ENCODE peak calls at places on chromosomes 3 and 15, in four cellular contexts. One of them, this sample, is unnamed.

GRCh38 chr3:174355505-174355904 is 503.6 kb upstream of the NAALADL2 start:
- DNase-seq in K562: no peak
- DNase-seq in HepG2: no peak
- DNase-seq in GM12878: no peak
- DNase-seq in this sample: no peak

GRCh38 chr3:184353546-184353941 is 7.9 kb downstream of the CLCN2 start:
- DNase-seq in K562: no peak
- DNase-seq in GM12878: no peak
- DNase-seq in HepG2: no peak
- DNase-seq in this sample: no peak

GRCh38 chr15:44535509-44536297 is 1.2 kb upstream of the EIF3J start:
- DNase-seq in K562: peak; percentile 12
- DNase-seq in HepG2: peak; percentile 15
- DNase-seq in GM12878: no peak
- DNase-seq in this sample: peak; percentile 19

GRCh38 chr3:100100454-100100853 is 13.8 kb downstream of the FILIP1L start:
- DNase-seq in HepG2: no peak
- DNase-seq in K562: no peak
- DNase-seq in GM12878: no peak
- DNase-seq in this sample: no peak

GRCh38 chr15:75723847-75724660 is 11.4 kb upstream of the CSPG4 start:
- DNase-seq in K562: peak; percentile 70
- DNase-seq in HepG2: peak; percentile 81
- DNase-seq in GM12878: no peak
- DNase-seq in this sample: peak; percentile 76

GRCh38 chr3:59605318-59605717 is 555.5 kb upstream of the CFAP20DC start:
- DNase-seq in GM12878: no peak
- DNase-seq in K562: no peak
- DNase-seq in HepG2: no peak
- DNase-seq in this sample: no peak

GRCh38 chr15:100663550-100664335 is 61.4 kb downstream of the ASB7 start:
- DNase-seq in GM12878: no peak
- DNase-seq in HepG2: no peak
- DNase-seq in K562: no peak
- DNase-seq in this sample: no peak

GRCh38 chr15:64247906-64248541 is 85.2 kb upstream of the PPIB start:
- DNase-seq in GM12878: peak; percentile 75
- DNase-seq in HepG2: peak; percentile 93
- DNase-seq in K562: peak; percentile 63
- DNase-seq in this sample: no peak

GRCh38 chr15:38707802-38708671 is 143.4 kb upstream of the RASGRP1 start:
- DNase-seq in HepG2: peak; percentile 39
- DNase-seq in K562: peak; percentile 51
- DNase-seq in GM12878: no peak
- DNase-seq in this sample: no peak

GRCh38 chr3:16824085-16824696 is 60.6 kb upstream of the PLCL2 start:
- DNase-seq in HepG2: no peak
- DNase-seq in K562: no peak
- DNase-seq in GM12878: peak; percentile 71
- DNase-seq in this sample: no peak

GRCh38 chr3:31890742-31891469 is 90.2 kb downstream of the OSBPL10 start:
- DNase-seq in K562: no peak
- DNase-seq in HepG2: no peak
- DNase-seq in GM12878: no peak
- DNase-seq in this sample: no peak

GRCh38 chr3:42673082-42673481 is 12.3 kb upstream of the KLHL40 start:
- DNase-seq in HepG2: no peak
- DNase-seq in K562: no peak
- DNase-seq in GM12878: no peak
- DNase-seq in this sample: no peak

GRCh38 chr15:62742409-62743171 is 300.0 kb upstream of the TPM1 start:
- DNase-seq in GM12878: no peak
- DNase-seq in HepG2: peak; percentile 42
- DNase-seq in K562: peak; percentile 59
- DNase-seq in this sample: peak; percentile 26

GRCh38 chr15:100853676-100854440 is 25.8 kb upstream of the ALDH1A3 start:
- DNase-seq in GM12878: no peak
- DNase-seq in K562: no peak
- DNase-seq in HepG2: no peak
- DNase-seq in this sample: no peak

GRCh38 chr3:147152476-147152875 is 253.9 kb downstream of the ZIC4 start:
- DNase-seq in GM12878: no peak
- DNase-seq in HepG2: no peak
- DNase-seq in K562: no peak
- DNase-seq in this sample: no peak

DNA sequence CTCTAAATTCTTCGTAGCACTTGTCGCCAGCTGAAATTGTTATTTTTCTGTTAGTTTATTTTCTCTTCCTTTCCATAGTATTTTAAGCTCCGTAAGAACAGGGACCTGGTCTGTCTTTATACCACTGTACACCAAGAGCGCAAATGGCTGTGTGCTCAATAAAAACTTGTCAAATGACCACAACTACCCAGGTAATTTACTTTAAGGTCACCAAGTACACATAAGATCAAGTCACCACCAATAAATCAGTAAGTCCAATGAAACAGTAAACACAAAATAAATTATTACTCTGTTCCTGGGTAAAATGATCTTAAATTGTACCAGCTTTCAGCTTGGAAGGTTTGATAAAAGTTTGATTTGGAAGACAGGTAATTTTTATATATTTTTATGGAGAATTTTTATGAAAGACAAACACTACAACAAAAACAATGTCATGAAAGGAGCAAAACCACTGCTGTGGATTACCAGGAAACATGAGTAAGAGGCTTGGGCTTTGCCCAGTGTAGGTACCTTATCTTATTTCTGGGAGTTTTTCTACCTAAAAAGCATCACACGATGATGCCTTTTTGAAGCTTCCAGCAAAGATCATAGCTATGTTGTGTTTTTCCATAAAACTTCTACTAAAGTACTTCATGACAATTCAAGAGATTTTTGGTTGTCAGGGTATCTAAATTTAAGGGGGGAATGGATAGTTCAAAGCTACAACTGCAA is 406.8 kb downstream of the SHQ1 start:
- DNase-seq in GM12878: no peak
- DNase-seq in HepG2: no peak
- DNase-seq in K562: no peak
- DNase-seq in this sample: no peak
- TF ChIP-seq POLR2AphosphoS5 in GM12878: no peak
- TF ChIP-seq POLR2AphosphoS5 in HepG2: no peak
- TF ChIP-seq POLR2AphosphoS5 in K562: no peak
- TF ChIP-seq POLR2AphosphoS5 in this sample: no peak

GRCh38 chr3:9749663-9750555 is at the start of gene OGG1:
- DNase-seq in GM12878: peak; percentile 95
- DNase-seq in HepG2: peak; percentile 96
- DNase-seq in K562: peak; percentile 99
- DNase-seq in this sample: peak; percentile 98
- TF ChIP-seq POLR2A in GM12878: peak; percentile 62
- TF ChIP-seq POLR2A in HepG2: peak; percentile 62
- TF ChIP-seq POLR2A in K562: peak; percentile 87
- TF ChIP-seq POLR2A in this sample: peak; percentile 25

GRCh38 chr15:35003928-35004327 is 15.8 kb upstream of the ZNF770 start:
- DNase-seq in K562: no peak
- DNase-seq in HepG2: no peak
- DNase-seq in GM12878: no peak
- DNase-seq in this sample: no peak

GRCh38 chr15:35013370-35013769 is 25.3 kb upstream of the ZNF770 start:
- DNase-seq in HepG2: no peak
- DNase-seq in K562: no peak
- DNase-seq in GM12878: no peak
- DNase-seq in this sample: no peak

GRCh38 chr15:35005933-35006332 is 17.8 kb upstream of the ZNF770 start:
- DNase-seq in K562: no peak
- DNase-seq in HepG2: no peak
- DNase-seq in GM12878: no peak
- DNase-seq in this sample: no peak

DNA sequence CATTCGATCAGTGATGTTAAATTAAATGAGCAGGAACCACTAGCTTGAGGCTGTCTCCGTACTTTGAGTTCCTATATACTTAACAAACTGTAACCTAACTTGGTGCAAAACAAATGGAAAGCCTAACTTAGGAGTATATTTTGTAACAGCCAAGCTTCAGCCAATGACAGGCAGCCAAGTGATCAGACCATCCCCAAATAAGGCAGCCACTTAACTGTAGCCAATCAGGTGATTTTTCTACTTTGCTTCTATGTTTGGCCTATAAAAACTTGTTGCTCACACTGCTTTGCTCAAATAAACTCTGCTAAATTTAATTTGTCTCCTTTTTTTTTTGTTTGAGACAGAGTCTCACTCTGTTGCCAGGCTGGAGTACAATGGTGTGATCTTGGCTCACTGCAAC is 19.3 kb upstream of the ZNF770 start:
- DNase-seq in GM12878: no peak
- DNase-seq in K562: peak; percentile 37
- DNase-seq in HepG2: no peak
- DNase-seq in this sample: no peak
- TF ChIP-seq TAF1 in GM12878: no peak
- TF ChIP-seq TAF1 in K562: no peak
- TF ChIP-seq TAF1 in HepG2: no peak
- TF ChIP-seq TAF1 in this sample: no peak

DNA sequence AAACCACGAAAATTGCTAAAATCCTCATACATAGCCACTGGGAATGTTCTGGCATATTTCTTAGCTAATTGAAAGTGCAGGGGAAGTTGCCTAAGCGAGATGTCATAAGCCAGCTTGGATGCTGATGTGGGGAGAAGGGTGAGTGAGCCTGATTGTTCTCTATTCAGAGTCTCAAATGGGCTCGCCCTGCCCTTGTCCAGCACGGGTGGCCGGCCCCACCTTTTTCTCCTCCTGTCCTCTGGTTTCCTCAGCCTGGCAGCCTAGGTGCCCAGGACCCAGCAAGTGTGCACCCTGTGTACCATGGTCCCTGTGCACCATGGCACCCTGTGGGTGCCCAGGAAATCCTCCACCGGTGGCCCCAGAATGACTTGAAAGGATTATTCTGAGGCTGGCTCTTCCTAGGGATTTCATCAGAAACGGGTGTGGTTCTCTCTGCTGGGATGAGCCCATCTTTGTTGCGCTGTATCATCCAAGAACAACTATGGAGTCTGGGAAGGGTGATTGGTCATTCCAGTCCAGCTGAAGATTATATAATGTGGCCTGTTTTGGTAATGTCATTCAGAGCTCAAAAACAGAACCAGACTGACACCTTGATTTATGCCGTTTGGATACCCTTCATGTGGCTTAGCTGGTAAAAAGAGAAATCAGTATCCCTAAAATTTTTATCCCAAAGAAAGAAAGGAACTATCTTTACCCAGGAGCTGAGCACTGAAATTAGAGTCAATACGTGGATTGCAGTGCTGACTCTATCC is 150.8 kb upstream of the BHLHE40 start:
- DNase-seq in GM12878: no peak
- DNase-seq in K562: no peak
- DNase-seq in HepG2: no peak
- DNase-seq in this sample: no peak
- TF ChIP-seq POLR2AphosphoS5 in GM12878: no peak
- TF ChIP-seq POLR2AphosphoS5 in K562: no peak
- TF ChIP-seq POLR2AphosphoS5 in HepG2: no peak
- TF ChIP-seq POLR2AphosphoS5 in this sample: no peak

DNA sequence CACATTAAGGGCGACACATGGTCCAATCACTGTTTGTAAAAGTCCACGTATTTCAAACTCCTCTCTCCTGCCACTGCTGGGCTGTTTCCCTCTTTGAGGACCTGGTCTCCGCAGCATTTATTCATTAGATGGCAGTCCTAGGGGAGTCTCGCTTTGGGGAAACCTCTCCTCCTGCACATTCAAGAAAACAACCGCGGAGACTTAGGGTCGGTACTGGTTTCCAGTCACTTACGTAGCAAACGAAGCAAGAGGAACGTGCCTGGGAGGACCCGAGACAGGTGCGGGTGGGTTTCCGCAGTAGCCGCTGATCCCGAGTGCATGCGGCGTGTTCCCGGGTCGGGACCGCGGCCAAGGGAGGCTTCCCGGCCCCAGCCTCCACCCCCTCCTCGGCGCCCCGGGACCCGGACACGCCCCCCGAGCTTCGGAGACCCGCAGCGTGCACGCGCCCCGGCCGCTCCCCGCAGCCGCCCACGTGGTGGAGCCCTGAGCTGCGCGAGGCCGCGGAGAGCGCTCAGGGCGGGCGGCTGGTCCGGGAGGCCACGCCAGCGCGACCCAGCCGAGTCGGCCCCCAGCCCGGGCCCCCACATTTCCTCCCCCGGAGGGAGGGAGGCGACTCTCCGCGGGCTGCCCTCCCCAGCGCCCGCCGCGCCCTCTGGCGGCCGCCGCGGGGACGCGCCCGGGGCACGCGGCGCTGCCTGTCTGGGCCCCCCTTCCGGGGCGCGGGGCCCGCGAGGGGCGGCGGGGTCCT is 1.1 kb upstream of the IGF1R start:
- DNase-seq in K562: peak; percentile 77
- DNase-seq in GM12878: no peak
- DNase-seq in HepG2: peak; percentile 51
- DNase-seq in this sample: peak; percentile 52
- TF ChIP-seq POLR2A in K562: no peak
- TF ChIP-seq POLR2A in GM12878: no peak
- TF ChIP-seq POLR2A in HepG2: no peak
- TF ChIP-seq POLR2A in this sample: peak; percentile 33

GRCh38 chr15:77530576-77530975 is 102.1 kb downstream of the LINGO1 start:
- DNase-seq in HepG2: no peak
- DNase-seq in K562: no peak
- DNase-seq in GM12878: no peak
- DNase-seq in this sample: no peak
- TF ChIP-seq TAF1 in HepG2: no peak
- TF ChIP-seq TAF1 in K562: no peak
- TF ChIP-seq TAF1 in GM12878: no peak
- TF ChIP-seq TAF1 in this sample: no peak

GRCh38 chr15:70324001-70324974 is 226.6 kb upstream of the TLE3 start:
- DNase-seq in HepG2: no peak
- DNase-seq in GM12878: no peak
- DNase-seq in K562: no peak
- DNase-seq in this sample: no peak
- TF ChIP-seq POLR2AphosphoS5 in HepG2: no peak
- TF ChIP-seq POLR2AphosphoS5 in GM12878: no peak
- TF ChIP-seq POLR2AphosphoS5 in K562: no peak
- TF ChIP-seq POLR2AphosphoS5 in this sample: no peak

This sample was measured in GM12892.